ENCODE peak calls at places on chromosome X, in eight cellular contexts. B is OCI-LY7; Z is spleen; W is CD8-positive, alpha-beta T cell; N is cardiac muscle cell; P is testis; Q is astrocyte; F is mammary epithelial cell. D is an unnamed sample.

GRCh38 chrX:109760922-109761250 is 27.8 kb upstream of the ACSL4 start:
- DNase-seq in B (no peak), Z (no peak), W (no peak), N (no peak), P (no peak), Q (no peak), F (no peak), D (no peak)

GRCh38 chrX:16023790-16024734 is 99.3 kb upstream of the GRPR start:
- DNase-seq in B (no peak), Z (no peak), W (no peak), N (peak), P (no peak), Q (peak), F (peak), D (no peak)

GRCh38 chrX:16466640-16467432 is 183.1 kb upstream of the S100G start:
- DNase-seq in B (no peak), Z (no peak), W (no peak), N (no peak), P (no peak), Q (peak), F (peak), D (no peak)

GRCh38 chrX:47798861-47799260 is 37.8 kb upstream of the ZNF81 start:
- DNase-seq in B (no peak), Z (no peak), W (no peak), N (no peak), P (no peak), Q (no peak), F (peak), D (no peak)

GRCh38 chrX:48025561-48025960 is 18.8 kb downstream of the SPACA5 start:
- DNase-seq in B (peak), Z (no peak), W (no peak), N (peak), P (peak), Q (peak), F (peak), D (no peak)

GRCh38 chrX:74179071-74179470 is 124.9 kb upstream of the ZCCHC13 start:
- DNase-seq in B (no peak), Z (no peak), W (no peak), N (peak), P (no peak), Q (peak), F (no peak), D (no peak)

GRCh38 chrX:63751481-63751880 is 33.5 kb downstream of the ARHGEF9 start:
- DNase-seq in B (no peak), Z (no peak), W (no peak), N (no peak), P (no peak), Q (no peak), F (peak), D (no peak)

GRCh38 chrX:40755291-40756249 is 20.2 kb upstream of the MED14 start:
- DNase-seq in B (no peak), Z (no peak), W (no peak), N (peak), P (no peak), Q (peak), F (no peak), D (no peak)

GRCh38 chrX:63349307-63349706 is 1.8 kb downstream of the SPIN4 start:
- DNase-seq in B (peak), Z (no peak), W (no peak), N (peak), P (no peak), Q (no peak), F (no peak), D (no peak)

GRCh38 chrX:154720067-154720466 is 30.8 kb downstream of the GAB3 start:
- DNase-seq in B (no peak), Z (no peak), W (no peak), N (no peak), P (no peak), Q (no peak), F (no peak), D (no peak)

GRCh38 chrX:130097507-130098201 is 12.6 kb downstream of the ELF4 start:
- DNase-seq in B (no peak), Z (peak), W (no peak), N (no peak), P (no peak), Q (no peak), F (no peak), D (no peak)

GRCh38 chrX:66863721-66864120 is 224.8 kb upstream of the EDA2R start:
- DNase-seq in B (no peak), Z (no peak), W (no peak), N (no peak), P (no peak), Q (no peak), F (no peak), D (no peak)

GRCh38 chrX:151920530-151920929 is 7.8 kb downstream of the MAGEA4 start:
- DNase-seq in B (no peak), Z (no peak), W (no peak), N (no peak), P (no peak), Q (no peak), F (no peak), D (no peak)

GRCh38 chrX:53321216-53321942 is 40.0 kb upstream of the IQSEC2 start:
- DNase-seq in B (no peak), Z (no peak), W (no peak), N (no peak), P (no peak), Q (no peak), F (no peak), D (no peak)

GRCh38 chrX:151975228-151975593 is 735 bp upstream of the GABRE start:
- DNase-seq in B (no peak), Z (no peak), W (no peak), N (no peak), P (no peak), Q (no peak), F (no peak), D (no peak)

GRCh38 chrX:30586516-30586915 is 8.9 kb upstream of the TASL start:
- DNase-seq in B (no peak), Z (no peak), W (no peak), N (no peak), P (no peak), Q (no peak), F (no peak), D (no peak)
- TF ChIP-seq CTCF in B (no peak), Z (no peak), W (no peak), N (no peak), P (no peak), Q (no peak), F (no peak), D (no peak)

GRCh38 chrX:1591102-1591862 is at the start of gene AKAP17A:
- DNase-seq in B (peak), Z (peak), W (peak), N (peak), P (peak), Q (peak), F (peak), D (peak)
- TF ChIP-seq CTCF in B (peak), Z (peak), W (no peak), N (no peak), P (no peak), Q (no peak), F (no peak), D (no peak)

GRCh38 chrX:81286075-81286474 is 84.2 kb downstream of the SH3BGRL start:
- DNase-seq in B (no peak), Z (no peak), W (no peak), N (no peak), P (no peak), Q (no peak), F (no peak), D (no peak)

DNA sequence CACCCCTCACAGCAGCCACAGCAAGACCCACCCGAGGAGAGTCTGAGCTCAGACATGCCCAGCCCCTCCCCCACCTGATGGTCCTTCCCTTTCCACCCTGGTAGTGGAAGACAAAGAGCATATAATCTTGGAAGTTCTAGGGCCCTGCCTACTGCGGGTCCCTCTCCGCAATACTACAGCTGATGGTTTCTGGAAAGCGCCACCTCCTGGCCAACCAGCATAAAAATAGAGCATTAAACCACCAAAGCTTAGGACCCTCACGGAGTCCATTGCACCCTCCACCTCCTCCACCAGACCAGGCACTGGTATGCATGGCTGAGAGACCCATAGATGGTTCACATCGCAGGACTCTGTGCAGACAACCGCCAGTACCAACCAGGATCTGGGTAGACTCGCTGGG is 78.2 kb downstream of the SH3BGRL start:
- DNase-seq in B (no peak), Z (no peak), W (no peak), N (no peak), P (no peak), Q (no peak), F (no peak), D (no peak)
- TF ChIP-seq CTCF in B (peak), Z (no peak), W (no peak), N (peak), P (no peak), Q (no peak), F (no peak), D (peak)

GRCh38 chrX:49165901-49166881 is 3.6 kb downstream of the MAGIX start:
- DNase-seq in B (peak), Z (peak), W (no peak), N (peak), P (peak), Q (peak), F (peak), D (no peak)
- TF ChIP-seq CTCF in B (peak), Z (peak), W (peak), N (no peak), P (no peak), Q (no peak), F (no peak), D (no peak)

GRCh38 chrX:148310402-148311200 is 189.8 kb upstream of the AFF2 start:
- DNase-seq in B (peak), Z (no peak), W (peak), N (no peak), P (no peak), Q (no peak), F (no peak), D (no peak)
- TF ChIP-seq CTCF in B (no peak), Z (no peak), W (no peak), N (no peak), P (no peak), Q (no peak), F (no peak), D (no peak)

GRCh38 chrX:29617276-29617675 is 598.1 kb upstream of the MAGEB2 start:
- DNase-seq in B (no peak), Z (no peak), W (no peak), N (peak), P (no peak), Q (peak), F (peak), D (peak)

GRCh38 chrX:29617725-29618124 is 597.6 kb upstream of the MAGEB2 start:
- DNase-seq in B (no peak), Z (no peak), W (no peak), N (peak), P (no peak), Q (no peak), F (no peak), D (no peak)
- TF ChIP-seq CTCF in B (no peak), Z (no peak), W (no peak), N (peak), P (no peak), Q (no peak), F (peak), D (peak)

GRCh38 chrX:123450217-123450616 is 266.1 kb downstream of the GRIA3 start:
- DNase-seq in B (peak), Z (no peak), W (no peak), N (peak), P (no peak), Q (no peak), F (no peak), D (no peak)
- TF ChIP-seq CTCF in B (peak), Z (no peak), W (no peak), N (peak), P (no peak), Q (peak), F (peak), D (peak)

DNA sequence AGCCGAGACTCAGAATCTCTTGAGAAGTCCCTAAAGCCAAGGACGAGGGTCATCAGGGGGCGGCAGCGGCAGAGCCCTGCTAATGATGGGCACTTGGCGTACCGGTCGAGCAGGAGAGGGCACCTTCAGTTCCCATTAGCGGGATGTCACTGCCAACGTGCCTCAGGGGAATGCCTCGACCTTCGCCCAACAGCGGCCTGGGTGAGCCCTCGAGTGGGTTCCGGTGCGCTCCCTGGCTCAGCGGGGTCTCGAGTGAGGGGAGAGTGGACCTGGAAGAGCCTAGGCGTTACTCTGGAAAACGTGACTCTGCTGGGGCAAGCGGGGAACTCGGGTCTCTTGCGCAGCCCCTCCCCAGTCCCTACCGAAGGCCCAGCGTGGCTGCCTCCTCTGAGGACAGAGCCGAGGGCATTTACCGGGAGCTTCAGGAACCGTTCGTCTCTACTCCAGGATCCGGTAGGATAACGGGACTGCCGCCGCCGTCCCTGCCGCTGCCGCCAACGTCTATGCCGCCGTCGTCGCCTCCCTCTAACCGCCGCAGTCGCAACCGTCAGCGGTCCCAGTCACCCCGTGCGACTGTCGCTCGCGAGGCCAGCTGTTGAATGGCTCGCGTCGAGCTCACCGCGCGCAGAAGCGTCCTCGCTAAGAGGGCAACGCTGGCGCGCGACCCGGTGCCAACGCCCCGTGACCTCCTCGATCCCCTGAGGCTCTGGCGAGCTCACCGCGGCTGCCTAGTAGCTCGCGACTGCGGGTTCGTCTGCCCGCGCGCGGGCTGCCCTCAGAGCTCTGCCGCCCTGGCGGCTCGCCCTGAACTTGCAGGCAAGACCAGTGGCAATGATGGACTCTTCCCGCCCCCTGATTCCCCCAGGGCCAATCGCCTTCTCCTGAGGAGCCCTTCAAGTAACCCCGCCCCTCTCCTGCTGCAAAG is 37.1 kb downstream of the PGRMC1 start:
- DNase-seq in B (no peak), Z (peak), W (peak), N (peak), P (peak), Q (peak), F (no peak), D (no peak)
- TF ChIP-seq CTCF in B (no peak), Z (peak), W (no peak), N (peak), P (no peak), Q (no peak), F (no peak), D (peak)

D was measured in AG09319.